ENCODE peak calls at places on chromosomes 3 and 15, in six cellular contexts. R is CD8-positive, alpha-beta T cell; G is heart left ventricle; W is CD8-positive, alpha-beta memory T cell; P is upper lobe of right lung; H is psoas muscle. D is an unnamed sample.

GRCh38 chr3:134373278-134373941 is 837 bp downstream of the AMOTL2 start:
- DNase-seq in R (no peak), G (peak; percentile 90), W (no peak), H (peak; percentile 85), P (peak; percentile 86), D (peak; percentile 92)

GRCh38 chr3:136955813-136956212 is 2.0 kb upstream of the IL20RB start:
- DNase-seq in H (no peak), W (no peak), R (no peak), G (no peak), P (no peak), D (no peak)

GRCh38 chr3:48851407-48851806 is 3.7 kb upstream of the PRKAR2A start:
- DNase-seq in G (no peak), R (no peak), H (no peak), W (no peak), P (peak; percentile 0), D (no peak)

GRCh38 chr15:89469331-89470107 is 26.9 kb downstream of the RHCG start:
- DNase-seq in R (no peak), H (no peak), G (no peak), P (peak; percentile 23), W (no peak), D (peak; percentile 48)

GRCh38 chr3:195077611-195078540 is 193.1 kb downstream of the XXYLT1 start:
- DNase-seq in G (no peak), R (no peak), P (peak; percentile 57), W (peak; percentile 22), H (no peak), D (no peak)

GRCh38 chr3:151200586-151200985 is 2.4 kb downstream of the GPR171 start:
- DNase-seq in R (no peak), H (no peak), P (no peak), G (no peak), W (no peak), D (no peak)

GRCh38 chr15:96264801-96265515 is 65.5 kb upstream of the NR2F2 start:
- DNase-seq in P (no peak), H (no peak), G (no peak), W (no peak), R (no peak), D (no peak)

GRCh38 chr3:11007534-11007933 is 15.0 kb downstream of the SLC6A1 start:
- DNase-seq in P (no peak), G (no peak), W (no peak), R (no peak), H (no peak), D (no peak)

GRCh38 chr15:45118131-45118588 is 4.0 kb downstream of the DUOXA2 start:
- DNase-seq in G (peak; percentile 87), P (peak; percentile 85), R (peak; percentile 73), H (peak; percentile 81), W (peak; percentile 86), D (peak; percentile 87)
- H3K4me3 ChIP-seq in G (peak overlapping the region; percentile 46), P (peak overlapping the region; percentile 23), R (peak overlapping the region; percentile 38), H (peak overlapping the region; percentile 32), W (peak overlapping the region; percentile 55), D (peak overlapping the region; percentile 36)

GRCh38 chr3:50323092-50323600 is 601 bp upstream of the HYAL2 start:
- DNase-seq in P (no peak), R (no peak), W (no peak), H (peak; percentile 30), G (peak; percentile 74), D (peak; percentile 70)
- H3K4me1 ChIP-seq in P (peaks cover 60% of the 10 kb centered on the region), R (peaks cover 31% of the 10 kb centered on the region), W (peaks cover 29% of the 10 kb centered on the region), H (peaks cover 48% of the 10 kb centered on the region), G (peaks cover 56% of the 10 kb centered on the region), D (peaks cover 49% of the 10 kb centered on the region)

GRCh38 chr15:74173545-74174215 is at the start of gene ISLR:
- DNase-seq in R (no peak), P (no peak), W (no peak), H (no peak), G (no peak), D (peak; percentile 87)
- H3K4me3 ChIP-seq in R (no peak within 1 kb of the TSS), P (peak within 1 kb of the TSS; percentile 45), W (no peak within 1 kb of the TSS), H (peak within 1 kb of the TSS; percentile 34), G (peak within 1 kb of the TSS; percentile 54), D (peak within 1 kb of the TSS; percentile 56)

DNA sequence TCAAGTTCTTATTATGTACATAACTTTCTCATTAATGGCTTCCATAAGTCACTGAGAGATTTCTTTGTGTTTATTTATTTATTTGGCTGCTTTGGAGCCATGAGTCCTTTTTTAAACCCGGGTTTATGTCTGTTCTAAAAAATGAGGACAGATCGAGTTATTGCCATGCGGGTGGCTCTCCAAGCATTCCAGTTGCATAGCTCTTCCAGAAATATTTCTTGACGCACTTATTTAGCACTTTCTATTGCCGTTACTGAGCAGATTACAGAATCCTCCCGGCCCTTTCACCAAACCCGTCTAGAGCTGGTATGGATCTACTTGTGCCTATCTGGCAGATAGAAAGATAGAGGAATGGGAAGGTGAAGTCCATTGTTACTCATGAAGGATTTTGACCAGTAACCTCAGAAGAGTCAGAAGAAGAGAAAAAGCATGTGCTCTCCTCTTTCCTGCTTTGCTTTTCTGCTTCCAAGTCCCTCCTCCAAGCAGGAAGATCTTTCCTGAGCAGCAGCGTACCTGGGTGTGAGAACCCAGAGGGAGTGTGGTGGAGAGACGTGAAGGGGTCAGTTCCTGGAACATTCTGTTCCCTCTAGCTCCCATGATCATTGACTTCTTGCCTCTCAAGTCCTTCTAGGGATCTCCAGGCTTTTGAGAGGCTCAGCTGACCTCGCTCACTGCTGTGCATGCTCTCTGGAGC is 112.8 kb downstream of the LPP start:
- DNase-seq in P (peak; percentile 67), R (no peak), G (peak; percentile 47), W (no peak), H (peak; percentile 35), D (peak; percentile 64)
- H3K4me1 ChIP-seq in P (peaks cover 73% of the 10 kb centered on the region), R (no peaks in the 10 kb centered on the region), G (peaks cover 58% of the 10 kb centered on the region), W (no peaks in the 10 kb centered on the region), H (peaks cover 70% of the 10 kb centered on the region), D (peaks cover 84% of the 10 kb centered on the region)

GRCh38 chr3:58469096-58469495 is 22.8 kb upstream of the KCTD6 start:
- DNase-seq in G (no peak), W (no peak), P (no peak), H (no peak), R (no peak), D (no peak)

GRCh38 chr3:58470363-58471024 is 21.4 kb upstream of the KCTD6 start:
- DNase-seq in G (no peak), R (no peak), H (no peak), W (no peak), P (no peak), D (no peak)

GRCh38 chr3:58474348-58474911 is 17.5 kb upstream of the KCTD6 start:
- DNase-seq in R (no peak), G (no peak), P (no peak), W (no peak), H (no peak), D (no peak)

GRCh38 chr3:58473275-58473674 is 18.6 kb upstream of the KCTD6 start:
- DNase-seq in W (no peak), H (no peak), R (no peak), G (no peak), P (no peak), D (no peak)

GRCh38 chr3:58471025-58471887 is 20.6 kb upstream of the KCTD6 start:
- DNase-seq in H (no peak), P (no peak), R (peak; percentile 18), G (no peak), W (peak; percentile 72), D (no peak)
- H3K4me3 ChIP-seq in H (no peak overlapping the region), P (no peak overlapping the region), R (no peak overlapping the region), G (no peak overlapping the region), W (no peak overlapping the region), D (no peak overlapping the region)

DNA sequence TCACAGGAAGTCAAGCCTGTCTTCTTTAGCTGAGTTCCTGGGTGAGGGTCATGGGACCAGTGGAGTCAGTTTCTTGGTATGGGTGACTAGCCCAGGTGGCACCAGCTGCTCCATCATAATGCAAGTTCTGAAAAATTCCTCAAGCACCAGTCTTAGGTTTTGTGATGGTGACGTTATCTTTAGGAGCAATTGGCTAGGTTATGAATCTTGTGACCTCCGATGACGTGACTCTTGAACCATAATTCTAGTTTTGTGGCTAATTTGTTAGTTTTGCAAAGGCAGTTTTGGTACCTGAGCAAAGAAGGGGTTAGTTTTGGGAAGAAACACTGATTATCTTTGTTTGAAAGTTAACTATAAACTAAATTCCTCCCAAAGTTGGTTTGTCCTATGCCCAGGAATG is 608.4 kb downstream of the VGLL3 start:
- DNase-seq in P (no peak), G (no peak), H (no peak), R (no peak), W (no peak), D (no peak)
- H3K4me1 ChIP-seq in P (no peaks in the 10 kb centered on the region), G (no peaks in the 10 kb centered on the region), H (no peaks in the 10 kb centered on the region), R (no peaks in the 10 kb centered on the region), W (no peaks in the 10 kb centered on the region), D (no peaks in the 10 kb centered on the region)

D was measured in tibial artery.